ENCODE peak calls at places on chromosomes 2 and 18, in six cellular contexts. S is ovary, D is tibial artery, M is stomach, N is PC-3, F is prostate gland. Y is an unnamed sample. For H3K36me3 and H3K27me3, the result is how much of the 10 kb centered on the place peaks cover.

GRCh38 chr18:63154350-63155152 is 165.0 kb downstream of the BCL2 start:
- DNase-seq in S (no peak), D (no peak), M (no peak), N (no peak), F (no peak), Y (no peak)

GRCh38 chr2:182668671-182669070 is 47.4 kb upstream of the DNAJC10 start:
- DNase-seq in S (no peak), D (no peak), M (no peak), N (peak), F (no peak), Y (no peak)

GRCh38 chr2:77521931-77522470 is at the start of gene LRRTM4:
- DNase-seq in S (no peak), D (no peak), M (no peak), N (no peak), F (no peak), Y (no peak)

GRCh38 chr2:195709901-195710300 is 52.9 kb downstream of the SLC39A10 start:
- DNase-seq in S (no peak), D (no peak), M (no peak), N (no peak), F (no peak), Y (no peak)

GRCh38 chr2:51995293-51995692 is 963.4 kb upstream of the NRXN1 start:
- DNase-seq in S (no peak), D (no peak), M (no peak), N (peak), F (no peak), Y (no peak)

GRCh38 chr18:48475635-48476549 is 62.9 kb upstream of the CTIF start:
- DNase-seq in S (peak), D (peak), M (peak), N (peak), F (peak), Y (peak)

GRCh38 chr18:13112982-13113381 is 105.6 kb upstream of the LDLRAD4 start:
- DNase-seq in S (peak), D (no peak), M (peak), N (peak), F (no peak), Y (peak)

GRCh38 chr2:214543386-214543955 is 132.6 kb downstream of the VWC2L start:
- DNase-seq in S (no peak), D (no peak), M (no peak), N (peak), F (no peak), Y (no peak)

GRCh38 chr2:194938066-194938465 is 719.0 kb upstream of the SLC39A10 start:
- DNase-seq in S (no peak), D (no peak), M (no peak), N (no peak), F (no peak), Y (no peak)

GRCh38 chr18:39414009-39414700 is 1848.6 kb upstream of the CELF4 start:
- DNase-seq in S (no peak), D (no peak), M (no peak), N (peak), F (no peak), Y (no peak)

GRCh38 chr2:143128681-143129580 is at the start of gene ARHGAP15:
- DNase-seq in S (no peak), D (no peak), M (peak), N (no peak), F (no peak), Y (no peak)

DNA sequence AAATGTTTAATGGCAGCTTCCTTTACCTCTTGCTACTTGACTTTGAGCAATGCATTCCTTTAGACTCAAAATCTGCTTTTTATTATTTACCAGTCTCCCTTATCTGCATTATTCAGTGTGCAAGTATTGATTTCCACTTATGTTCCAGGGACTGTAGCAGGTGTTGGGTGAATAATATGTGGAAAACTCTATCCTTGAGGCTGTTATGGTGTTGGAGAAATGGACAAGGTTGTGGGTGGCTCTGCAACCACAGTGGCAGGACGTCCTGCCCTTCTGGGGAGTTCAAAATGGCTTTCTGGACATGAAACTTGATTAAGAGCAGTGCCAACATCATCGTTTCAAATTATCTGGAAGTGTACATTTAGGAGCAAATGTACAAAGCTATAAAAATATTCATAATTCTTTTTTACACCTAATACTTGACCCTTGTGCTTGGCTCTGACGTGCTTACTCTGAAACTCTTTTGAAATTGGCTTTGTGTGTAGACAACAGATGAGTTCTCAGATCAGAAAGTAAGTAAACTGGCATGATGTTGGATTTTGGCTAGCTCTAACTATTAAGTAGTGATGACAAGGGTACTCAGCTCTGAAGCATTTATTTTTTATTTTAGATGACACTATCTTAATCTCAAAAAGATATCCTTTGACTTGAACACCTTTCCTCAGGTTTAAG is 766.2 kb downstream of the DPP10 start:
- DNase-seq in S (no peak), D (no peak), M (no peak), N (no peak), F (no peak), Y (no peak)
- H3K36me3 ChIP-seq in S (under half), D (under half), M (under half), N (under half), F (under half), Y (under half)

DNA sequence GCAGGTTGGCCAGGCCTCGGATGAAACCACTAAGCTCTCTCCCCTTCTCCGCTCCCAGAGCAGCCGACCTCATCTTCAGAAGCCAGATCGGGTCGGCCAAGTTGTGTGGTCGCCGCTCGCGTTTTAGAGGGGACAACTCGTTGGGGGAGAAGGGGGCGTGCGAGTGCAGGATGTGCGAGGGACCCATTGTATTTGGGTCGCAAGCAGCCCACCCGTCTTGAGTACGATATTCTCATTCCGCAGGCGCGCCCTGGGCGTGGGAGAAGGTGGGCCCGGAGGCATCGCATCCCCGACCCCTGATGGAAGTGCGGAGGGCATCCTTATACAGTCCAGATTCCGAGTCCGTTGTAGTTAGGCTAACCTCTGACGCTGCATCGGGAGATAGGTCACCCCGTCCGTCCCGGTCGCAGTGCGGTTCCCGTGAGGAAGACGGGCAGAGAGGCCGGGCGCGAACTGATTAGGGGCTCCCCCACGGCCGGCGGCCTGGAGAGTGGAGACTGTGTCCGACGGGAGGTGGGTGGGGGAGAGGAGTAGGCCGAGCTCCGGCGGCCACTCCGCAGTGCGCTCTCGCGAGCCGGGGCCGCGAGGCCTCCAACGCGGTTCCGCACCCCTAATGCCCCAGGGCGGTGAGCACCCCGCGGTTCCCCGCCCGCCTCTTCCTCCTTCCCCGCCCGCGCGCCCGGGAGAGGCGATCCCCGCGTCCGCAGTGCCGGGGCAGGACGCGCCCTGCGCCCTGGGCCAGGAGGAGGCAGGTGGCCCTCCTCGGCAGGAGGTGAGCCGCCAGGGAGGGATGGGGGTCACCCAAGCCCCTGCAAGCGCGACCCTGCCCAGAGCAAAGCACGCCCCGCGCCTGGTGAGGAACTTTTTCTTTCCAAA is 1.6 kb upstream of the SP5 start:
- DNase-seq in S (no peak), D (no peak), M (no peak), N (no peak), F (no peak), Y (peak)
- H3K4me3 ChIP-seq in S (peak), D (peak), M (peak), N (no peak), F (peak), Y (peak)

DNA sequence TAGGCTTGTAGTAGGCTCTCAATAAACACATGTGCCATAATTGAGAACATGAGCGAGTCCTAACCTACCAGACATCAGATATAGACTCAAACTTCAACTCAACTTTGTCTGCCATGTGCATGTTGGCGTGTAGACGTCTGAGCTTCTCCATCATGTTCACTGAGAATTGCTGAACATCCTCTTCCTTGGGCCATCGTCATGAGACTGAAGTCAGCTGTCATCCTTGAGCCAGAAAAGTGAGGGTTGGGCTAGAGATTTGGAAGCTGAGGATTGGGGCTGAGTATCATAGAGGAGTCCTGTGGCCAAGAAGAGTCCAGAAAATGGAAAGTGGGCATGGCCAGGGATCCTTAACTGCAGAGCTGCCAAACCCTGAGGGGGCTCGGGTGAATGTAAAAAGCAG is 7.8 kb upstream of the EFR3B start:
- DNase-seq in S (no peak), D (no peak), M (no peak), N (no peak), F (no peak), Y (no peak)
- H3K27me3 ChIP-seq in S (under half), D (under half), M (under half), N (under half), F (under half), Y (under half)

GRCh38 chr2:101830146-101830545 is 132.6 kb downstream of the MAP4K4 start:
- DNase-seq in S (no peak), D (no peak), M (no peak), N (no peak), F (no peak), Y (no peak)
- H3K36me3 ChIP-seq in S (under half), D (under half), M (under half), N (half or more), F (under half), Y (under half)

GRCh38 chr2:84459028-84459943 is at the start of gene SUCLG1:
- DNase-seq in S (peak), D (peak), M (peak), N (peak), F (peak), Y (peak)

GRCh38 chr2:84459944-84460429 is 907 bp upstream of the SUCLG1 start:
- DNase-seq in S (no peak), D (no peak), M (no peak), N (peak), F (no peak), Y (peak)

GRCh38 chr2:84458436-84459027 is 548 bp downstream of the SUCLG1 start:
- DNase-seq in S (no peak), D (peak), M (no peak), N (no peak), F (peak), Y (no peak)

DNA sequence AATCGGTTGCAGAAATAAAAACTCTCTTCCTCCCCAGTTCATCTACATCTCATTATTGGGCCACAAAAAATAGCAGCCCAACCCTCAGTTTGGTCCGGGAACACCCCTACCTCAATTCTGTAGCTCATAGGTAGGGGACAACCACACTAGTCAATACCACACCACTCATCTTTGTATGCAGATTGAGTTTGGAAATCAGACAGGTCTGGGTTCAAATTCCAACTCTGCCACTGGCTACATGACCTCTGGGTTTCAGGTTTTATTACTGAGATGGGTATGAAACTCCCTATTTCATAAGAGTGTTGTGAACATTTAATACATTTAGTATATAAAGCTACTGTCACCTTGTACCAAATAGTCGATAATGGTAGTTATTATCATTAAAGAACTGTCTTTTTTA is 2.2 kb upstream of the SUCLG1 start:
- DNase-seq in S (no peak), D (no peak), M (no peak), N (no peak), F (no peak), Y (no peak)
- H3K4me3 ChIP-seq in S (no peak), D (no peak), M (no peak), N (no peak), F (no peak), Y (no peak)

GRCh38 chr2:8682719-8683667 is 1.1 kb downstream of the ID2 start:
- DNase-seq in S (peak), D (peak), M (peak), N (peak), F (peak), Y (peak)

GRCh38 chr2:8684885-8685696 is 3.2 kb downstream of the ID2 start:
- DNase-seq in S (peak), D (peak), M (peak), N (peak), F (peak), Y (peak)

GRCh38 chr2:8681786-8682692 is at the start of gene ID2:
- DNase-seq in S (peak), D (peak), M (peak), N (peak), F (peak), Y (peak)

GRCh38 chr2:8685697-8686358 is 4.0 kb downstream of the ID2 start:
- DNase-seq in S (peak), D (peak), M (peak), N (peak), F (peak), Y (peak)

GRCh38 chr2:8684421-8684884 is 2.6 kb downstream of the ID2 start:
- DNase-seq in S (peak), D (no peak), M (no peak), N (peak), F (peak), Y (peak)
- H3K27me3 ChIP-seq in S (under half), D (under half), M (under half), N (under half), F (under half), Y (under half)